ENCODE peak calls at places on chromosome X, in nine cellular contexts. One of them, this sample, is unnamed.

GRCh38 chrX:49209434-49210251 is 9.7 kb upstream of the SYP start:
- DNase-seq in natural killer cell: no peak
- DNase-seq in tibial nerve: no peak
- DNase-seq in WTC11: peak; percentile 34
- DNase-seq in left ventricle myocardium inferior: no peak
- DNase-seq in mucosa of descending colon: no peak
- DNase-seq in upper lobe of right lung: no peak
- DNase-seq in Panc1: no peak
- DNase-seq in fibroblast of pulmonary artery: no peak
- DNase-seq in this sample: no peak

GRCh38 chrX:9746148-9746880 is 19.3 kb downstream of the GPR143 start:
- DNase-seq in upper lobe of right lung: no peak
- DNase-seq in fibroblast of pulmonary artery: peak; percentile 88
- DNase-seq in WTC11: no peak
- DNase-seq in left ventricle myocardium inferior: no peak
- DNase-seq in mucosa of descending colon: no peak
- DNase-seq in tibial nerve: no peak
- DNase-seq in Panc1: no peak
- DNase-seq in natural killer cell: no peak
- DNase-seq in this sample: no peak

GRCh38 chrX:100720301-100720700 is 11.6 kb downstream of the SYTL4 start:
- DNase-seq in left ventricle myocardium inferior: no peak
- DNase-seq in fibroblast of pulmonary artery: peak; percentile 9
- DNase-seq in mucosa of descending colon: no peak
- DNase-seq in WTC11: no peak
- DNase-seq in upper lobe of right lung: no peak
- DNase-seq in tibial nerve: no peak
- DNase-seq in natural killer cell: no peak
- DNase-seq in Panc1: no peak
- DNase-seq in this sample: no peak

GRCh38 chrX:131841496-131842410 is 181.3 kb upstream of the STK26 start:
- DNase-seq in fibroblast of pulmonary artery: peak; percentile 62
- DNase-seq in tibial nerve: no peak
- DNase-seq in Panc1: no peak
- DNase-seq in mucosa of descending colon: peak; percentile 16
- DNase-seq in WTC11: peak; percentile 29
- DNase-seq in left ventricle myocardium inferior: no peak
- DNase-seq in natural killer cell: no peak
- DNase-seq in upper lobe of right lung: no peak
- DNase-seq in this sample: no peak

GRCh38 chrX:110394653-110395052 is 36.0 kb downstream of the RTL9 start:
- DNase-seq in fibroblast of pulmonary artery: peak; percentile 55
- DNase-seq in WTC11: no peak
- DNase-seq in upper lobe of right lung: no peak
- DNase-seq in left ventricle myocardium inferior: no peak
- DNase-seq in mucosa of descending colon: no peak
- DNase-seq in Panc1: no peak
- DNase-seq in tibial nerve: no peak
- DNase-seq in natural killer cell: no peak
- DNase-seq in this sample: no peak

GRCh38 chrX:107729558-107730297 is 45.9 kb downstream of the TSC22D3 start:
- DNase-seq in natural killer cell: no peak
- DNase-seq in fibroblast of pulmonary artery: peak; percentile 57
- DNase-seq in upper lobe of right lung: no peak
- DNase-seq in mucosa of descending colon: no peak
- DNase-seq in tibial nerve: no peak
- DNase-seq in left ventricle myocardium inferior: peak; percentile 58
- DNase-seq in WTC11: peak; percentile 24
- DNase-seq in Panc1: no peak
- DNase-seq in this sample: no peak

GRCh38 chrX:42128020-42128419 is 204.7 kb upstream of the CASK start:
- DNase-seq in WTC11: no peak
- DNase-seq in natural killer cell: no peak
- DNase-seq in tibial nerve: no peak
- DNase-seq in Panc1: no peak
- DNase-seq in fibroblast of pulmonary artery: no peak
- DNase-seq in left ventricle myocardium inferior: no peak
- DNase-seq in upper lobe of right lung: no peak
- DNase-seq in mucosa of descending colon: no peak
- DNase-seq in this sample: no peak

GRCh38 chrX:10240918-10241317 is 84.1 kb downstream of the CLCN4 start:
- DNase-seq in fibroblast of pulmonary artery: peak; percentile 35
- DNase-seq in mucosa of descending colon: no peak
- DNase-seq in natural killer cell: no peak
- DNase-seq in WTC11: no peak
- DNase-seq in left ventricle myocardium inferior: no peak
- DNase-seq in Panc1: no peak
- DNase-seq in tibial nerve: peak; percentile 14
- DNase-seq in upper lobe of right lung: no peak
- DNase-seq in this sample: no peak

GRCh38 chrX:107197306-107197705 is 8.9 kb downstream of the NUP62CL start:
- DNase-seq in left ventricle myocardium inferior: no peak
- DNase-seq in tibial nerve: no peak
- DNase-seq in fibroblast of pulmonary artery: no peak
- DNase-seq in Panc1: no peak
- DNase-seq in upper lobe of right lung: no peak
- DNase-seq in WTC11: no peak
- DNase-seq in natural killer cell: no peak
- DNase-seq in mucosa of descending colon: no peak
- DNase-seq in this sample: no peak

GRCh38 chrX:46582964-46583363 is 9.4 kb downstream of the CHST7 start:
- DNase-seq in WTC11: no peak
- DNase-seq in left ventricle myocardium inferior: no peak
- DNase-seq in natural killer cell: no peak
- DNase-seq in upper lobe of right lung: no peak
- DNase-seq in tibial nerve: peak; percentile 35
- DNase-seq in fibroblast of pulmonary artery: peak; percentile 91
- DNase-seq in Panc1: no peak
- DNase-seq in mucosa of descending colon: no peak
- DNase-seq in this sample: no peak

GRCh38 chrX:15816886-15817285 is 26.6 kb downstream of the ZRSR2 start:
- DNase-seq in tibial nerve: no peak
- DNase-seq in upper lobe of right lung: no peak
- DNase-seq in left ventricle myocardium inferior: no peak
- DNase-seq in mucosa of descending colon: peak; percentile 25
- DNase-seq in Panc1: no peak
- DNase-seq in WTC11: no peak
- DNase-seq in natural killer cell: peak; percentile 20
- DNase-seq in fibroblast of pulmonary artery: peak; percentile 3
- DNase-seq in this sample: no peak

GRCh38 chrX:20974326-20974725 is 399.9 kb upstream of the CNKSR2 start:
- DNase-seq in WTC11: no peak
- DNase-seq in natural killer cell: no peak
- DNase-seq in fibroblast of pulmonary artery: peak; percentile 54
- DNase-seq in tibial nerve: no peak
- DNase-seq in upper lobe of right lung: no peak
- DNase-seq in mucosa of descending colon: no peak
- DNase-seq in left ventricle myocardium inferior: no peak
- DNase-seq in Panc1: no peak
- DNase-seq in this sample: no peak

GRCh38 chrX:71253253-71254091 is 468 bp downstream of the ZMYM3 start:
- DNase-seq in Panc1: no peak
- DNase-seq in mucosa of descending colon: peak; percentile 35
- DNase-seq in WTC11: peak; percentile 67
- DNase-seq in upper lobe of right lung: peak; percentile 68
- DNase-seq in fibroblast of pulmonary artery: peak; percentile 41
- DNase-seq in left ventricle myocardium inferior: peak; percentile 20
- DNase-seq in natural killer cell: peak; percentile 23
- DNase-seq in tibial nerve: peak; percentile 10
- DNase-seq in this sample: peak; percentile 15

GRCh38 chrX:43655151-43655676 is 885 bp upstream of the MAOA start:
- DNase-seq in fibroblast of pulmonary artery: peak; percentile 56
- DNase-seq in upper lobe of right lung: peak; percentile 71
- DNase-seq in tibial nerve: peak; percentile 10
- DNase-seq in WTC11: peak; percentile 13
- DNase-seq in mucosa of descending colon: peak; percentile 35
- DNase-seq in natural killer cell: peak; percentile 15
- DNase-seq in left ventricle myocardium inferior: peak; percentile 24
- DNase-seq in Panc1: no peak
- DNase-seq in this sample: no peak

GRCh38 chrX:1162119-1162916 is 50.1 kb downstream of the CRLF2 start:
- DNase-seq in tibial nerve: no peak
- DNase-seq in natural killer cell: no peak
- DNase-seq in WTC11: no peak
- DNase-seq in upper lobe of right lung: peak; percentile 23
- DNase-seq in Panc1: no peak
- DNase-seq in mucosa of descending colon: no peak
- DNase-seq in left ventricle myocardium inferior: no peak
- DNase-seq in fibroblast of pulmonary artery: no peak
- DNase-seq in this sample: no peak
- TF ChIP-seq CTCF in tibial nerve: no peak
- TF ChIP-seq CTCF in natural killer cell: no peak
- TF ChIP-seq CTCF in WTC11: no peak
- TF ChIP-seq CTCF in upper lobe of right lung: no peak
- TF ChIP-seq CTCF in Panc1: no peak
- TF ChIP-seq CTCF in mucosa of descending colon: no peak
- TF ChIP-seq CTCF in left ventricle myocardium inferior: no peak
- TF ChIP-seq CTCF in fibroblast of pulmonary artery: no peak
- TF ChIP-seq CTCF in this sample: no peak

GRCh38 chrX:154594491-154594890 is 9.6 kb downstream of the CTAG1A start:
- DNase-seq in WTC11: no peak
- DNase-seq in natural killer cell: no peak
- DNase-seq in upper lobe of right lung: no peak
- DNase-seq in tibial nerve: no peak
- DNase-seq in left ventricle myocardium inferior: no peak
- DNase-seq in Panc1: no peak
- DNase-seq in mucosa of descending colon: no peak
- DNase-seq in fibroblast of pulmonary artery: no peak
- DNase-seq in this sample: no peak

GRCh38 chrX:154597221-154597620 is 12.3 kb downstream of the CTAG1A start:
- DNase-seq in upper lobe of right lung: no peak
- DNase-seq in mucosa of descending colon: no peak
- DNase-seq in left ventricle myocardium inferior: no peak
- DNase-seq in tibial nerve: no peak
- DNase-seq in fibroblast of pulmonary artery: no peak
- DNase-seq in WTC11: no peak
- DNase-seq in Panc1: no peak
- DNase-seq in natural killer cell: no peak
- DNase-seq in this sample: no peak

GRCh38 chrX:154595559-154595958 is 10.6 kb downstream of the CTAG1A start:
- DNase-seq in mucosa of descending colon: no peak
- DNase-seq in left ventricle myocardium inferior: no peak
- DNase-seq in fibroblast of pulmonary artery: no peak
- DNase-seq in WTC11: no peak
- DNase-seq in natural killer cell: no peak
- DNase-seq in Panc1: no peak
- DNase-seq in tibial nerve: no peak
- DNase-seq in upper lobe of right lung: no peak
- DNase-seq in this sample: no peak

GRCh38 chrX:154598656-154599055 is 13.7 kb downstream of the CTAG1A start:
- DNase-seq in Panc1: no peak
- DNase-seq in WTC11: no peak
- DNase-seq in upper lobe of right lung: no peak
- DNase-seq in natural killer cell: no peak
- DNase-seq in mucosa of descending colon: no peak
- DNase-seq in fibroblast of pulmonary artery: no peak
- DNase-seq in tibial nerve: no peak
- DNase-seq in left ventricle myocardium inferior: no peak
- DNase-seq in this sample: no peak

DNA sequence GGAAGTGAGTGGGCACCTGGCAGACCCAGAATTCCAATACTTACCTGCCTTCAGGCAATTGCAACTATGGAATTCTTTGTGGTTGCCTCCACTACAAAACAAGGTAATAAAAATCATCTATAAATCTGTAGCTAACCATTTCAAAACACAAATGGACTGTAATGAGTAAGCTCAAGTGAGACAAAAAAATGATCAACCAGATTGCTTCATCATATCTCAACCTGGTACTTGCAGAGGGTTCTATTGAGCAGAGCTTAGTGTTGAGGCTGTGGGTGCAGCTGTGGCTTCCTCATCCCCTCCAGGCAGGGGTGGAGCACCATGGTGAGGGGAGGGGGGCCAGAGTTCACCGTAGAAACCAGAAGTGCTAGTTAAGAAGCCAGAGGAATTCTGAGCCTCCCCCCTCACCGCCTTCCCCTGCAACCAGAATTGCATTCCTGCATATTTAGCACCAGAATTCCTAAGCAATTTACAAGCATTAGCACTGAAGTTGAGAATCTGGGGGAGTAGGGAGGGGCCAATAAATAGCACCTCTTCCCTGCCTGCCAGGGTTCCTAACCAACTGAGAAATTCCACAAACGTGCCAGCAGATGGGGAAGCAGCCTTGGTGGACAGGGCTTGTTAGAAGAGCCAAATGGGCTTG is 11.5 kb downstream of the CTAG1A start:
- DNase-seq in WTC11: peak; percentile 78
- DNase-seq in fibroblast of pulmonary artery: peak; percentile 31
- DNase-seq in upper lobe of right lung: no peak
- DNase-seq in Panc1: no peak
- DNase-seq in left ventricle myocardium inferior: no peak
- DNase-seq in natural killer cell: no peak
- DNase-seq in tibial nerve: no peak
- DNase-seq in mucosa of descending colon: no peak
- DNase-seq in this sample: no peak
- TF ChIP-seq CTCF in WTC11: no peak
- TF ChIP-seq CTCF in fibroblast of pulmonary artery: no peak
- TF ChIP-seq CTCF in upper lobe of right lung: no peak
- TF ChIP-seq CTCF in Panc1: no peak
- TF ChIP-seq CTCF in left ventricle myocardium inferior: no peak
- TF ChIP-seq CTCF in natural killer cell: no peak
- TF ChIP-seq CTCF in tibial nerve: no peak
- TF ChIP-seq CTCF in mucosa of descending colon: no peak
- TF ChIP-seq CTCF in this sample: no peak

DNA sequence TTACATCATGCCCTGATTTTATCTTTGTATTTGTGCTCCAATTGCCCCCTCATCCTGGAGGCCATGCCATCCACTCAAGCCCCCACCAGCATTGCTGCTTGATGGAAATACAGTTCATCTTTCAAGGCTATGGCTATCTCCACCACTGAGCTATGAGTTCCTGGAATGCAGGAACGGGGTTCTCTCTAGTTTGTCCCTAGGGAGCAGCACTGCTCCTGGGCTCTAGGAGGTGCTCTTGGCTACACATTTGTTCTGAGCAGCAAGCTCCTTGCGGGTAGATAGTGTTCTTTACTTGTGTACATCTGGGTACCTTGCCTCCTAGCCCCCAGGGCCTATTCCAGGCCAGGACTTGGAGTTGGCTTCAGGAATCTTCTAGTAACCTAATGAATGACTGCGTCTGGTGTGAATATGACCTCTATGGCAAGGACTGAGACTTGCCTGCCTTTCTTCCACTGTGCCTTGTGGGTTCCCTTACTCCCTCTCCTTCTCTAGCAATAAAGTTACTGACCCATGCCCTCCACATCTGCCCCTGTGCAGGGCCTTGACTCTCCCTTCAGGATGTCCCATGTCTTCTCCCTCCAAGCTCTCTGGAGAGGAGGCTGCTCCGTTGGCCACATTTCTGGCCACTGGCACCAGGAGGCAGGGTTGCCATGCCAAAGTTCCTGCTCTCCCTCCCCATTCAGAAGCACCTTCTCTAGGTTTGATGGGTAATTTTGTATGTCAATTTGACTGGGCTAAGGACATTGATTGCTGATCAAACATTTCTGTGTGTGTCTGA is 7.6 kb downstream of the CITED1 start:
- DNase-seq in mucosa of descending colon: no peak
- DNase-seq in WTC11: peak; percentile 33
- DNase-seq in natural killer cell: no peak
- DNase-seq in fibroblast of pulmonary artery: peak; percentile 42
- DNase-seq in left ventricle myocardium inferior: no peak
- DNase-seq in Panc1: no peak
- DNase-seq in upper lobe of right lung: no peak
- DNase-seq in tibial nerve: no peak
- DNase-seq in this sample: no peak
- TF ChIP-seq CTCF in mucosa of descending colon: no peak
- TF ChIP-seq CTCF in WTC11: peak; percentile 28
- TF ChIP-seq CTCF in natural killer cell: no peak
- TF ChIP-seq CTCF in fibroblast of pulmonary artery: peak; percentile 30
- TF ChIP-seq CTCF in left ventricle myocardium inferior: peak; percentile 36
- TF ChIP-seq CTCF in Panc1: peak; percentile 58
- TF ChIP-seq CTCF in upper lobe of right lung: peak; percentile 30
- TF ChIP-seq CTCF in tibial nerve: no peak
- TF ChIP-seq CTCF in this sample: no peak

GRCh38 chrX:113033966-113034680 is 193.5 kb upstream of the AMOT start:
- DNase-seq in left ventricle myocardium inferior: no peak
- DNase-seq in upper lobe of right lung: no peak
- DNase-seq in tibial nerve: no peak
- DNase-seq in WTC11: no peak
- DNase-seq in fibroblast of pulmonary artery: no peak
- DNase-seq in natural killer cell: no peak
- DNase-seq in Panc1: no peak
- DNase-seq in mucosa of descending colon: no peak
- DNase-seq in this sample: no peak
- TF ChIP-seq CTCF in left ventricle myocardium inferior: no peak
- TF ChIP-seq CTCF in upper lobe of right lung: no peak
- TF ChIP-seq CTCF in tibial nerve: no peak
- TF ChIP-seq CTCF in WTC11: no peak
- TF ChIP-seq CTCF in fibroblast of pulmonary artery: no peak
- TF ChIP-seq CTCF in natural killer cell: no peak
- TF ChIP-seq CTCF in Panc1: no peak
- TF ChIP-seq CTCF in mucosa of descending colon: no peak
- TF ChIP-seq CTCF in this sample: no peak

This sample was measured in CD4-positive, alpha-beta T cell.